ENCODE peak calls at places on chromosomes 1 and 21, in six cellular contexts. K is GM12865, N is colonic mucosa, G is endothelial cell, T is right lobe of liver, V is lung. R is an unnamed sample.

GRCh38 chr1:92461364-92462097 is 25.2 kb downstream of the GFI1 start:
- DNase-seq in N (no peak), K (peak), V (no peak), G (no peak), T (no peak), R (no peak)

GRCh38 chr1:185317886-185318310 is 855 bp upstream of the IVNS1ABP start:
- DNase-seq in N (peak), K (peak), G (no peak), V (peak), T (peak), R (peak)

GRCh38 chr1:108503062-108503740 is 53.1 kb downstream of the NBPF6 start:
- DNase-seq in T (no peak), N (no peak), G (no peak), V (no peak), K (no peak), R (no peak)

GRCh38 chr1:44733365-44733764 is 2.4 kb upstream of the RNU5D-1 start:
- DNase-seq in T (no peak), K (no peak), V (no peak), G (no peak), N (no peak), R (no peak)

GRCh38 chr1:34266127-34266951 is 89.6 kb downstream of the C1orf94 start:
- DNase-seq in V (no peak), G (peak), N (no peak), K (no peak), T (no peak), R (no peak)

GRCh38 chr1:204103121-204103741 is 30.3 kb downstream of the SOX13 start:
- DNase-seq in G (no peak), T (no peak), K (no peak), N (no peak), V (no peak), R (no peak)

GRCh38 chr1:3333903-3334302 is 120.6 kb upstream of the ARHGEF16 start:
- DNase-seq in K (no peak), T (no peak), N (no peak), G (no peak), V (no peak), R (no peak)

GRCh38 chr21:45765375-45765774 is 121.8 kb downstream of the PCBP3 start:
- DNase-seq in K (no peak), V (no peak), T (no peak), G (no peak), N (no peak), R (no peak)

GRCh38 chr1:32204943-32205361 is 519 bp upstream of the IQCC start:
- DNase-seq in G (no peak), V (no peak), T (no peak), N (peak), K (no peak), R (no peak)

GRCh38 chr21:38244885-38245869 is 11.6 kb upstream of the KCNJ15 start:
- DNase-seq in K (peak), T (no peak), N (no peak), G (no peak), V (no peak), R (no peak)

GRCh38 chr1:186404454-186405051 is 28.9 kb downstream of the ODR4 start:
- DNase-seq in G (no peak), K (peak), T (no peak), N (no peak), V (no peak), R (no peak)

GRCh38 chr1:233844275-233844674 is 60.2 kb upstream of the SLC35F3 start:
- DNase-seq in K (no peak), V (no peak), G (no peak), N (no peak), T (no peak), R (no peak)

GRCh38 chr21:29568020-29568419 is 269.3 kb downstream of the BACH1 start:
- DNase-seq in G (no peak), N (no peak), V (no peak), T (no peak), K (no peak), R (no peak)

GRCh38 chr1:21020151-21020550 is 156.5 kb downstream of the EIF4G3 start:
- DNase-seq in G (no peak), N (no peak), T (no peak), V (no peak), K (no peak), R (no peak)

GRCh38 chr21:14405225-14405624 is 22.3 kb upstream of the HSPA13 start:
- DNase-seq in G (no peak), N (no peak), K (no peak), T (no peak), V (no peak), R (no peak)

GRCh38 chr1:66242646-66243547 is 291.1 kb upstream of the SGIP1 start:
- DNase-seq in V (peak), K (peak), T (peak), G (peak), N (peak), R (peak)

GRCh38 chr1:92790081-92790480 is 5.2 kb upstream of the EVI5 start:
- DNase-seq in T (no peak), N (no peak), K (no peak), V (no peak), G (no peak), R (no peak)

GRCh38 chr1:107572674-107573205 is 392.2 kb downstream of the VAV3 start:
- DNase-seq in T (no peak), V (no peak), K (no peak), N (no peak), G (no peak), R (no peak)

GRCh38 chr1:197180252-197180878 is 33.9 kb upstream of the ASPM start:
- DNase-seq in T (no peak), K (peak), G (no peak), N (no peak), V (no peak), R (no peak)

GRCh38 chr1:117780981-117781475 is 148.4 kb downstream of the GDAP2 start:
- DNase-seq in V (no peak), G (no peak), N (no peak), T (no peak), K (no peak), R (no peak)

GRCh38 chr1:209199822-209200221 is 383.7 kb upstream of the CAMK1G start:
- DNase-seq in K (peak), T (no peak), V (no peak), G (no peak), N (no peak), R (no peak)

GRCh38 chr1:228014235-228014930 is 7.6 kb downstream of the WNT3A start:
- DNase-seq in V (no peak), N (no peak), K (no peak), T (peak), G (no peak), R (peak)

GRCh38 chr1:32898056-32898455 is 3.1 kb downstream of the TMEM54 start:
- DNase-seq in V (no peak), K (no peak), G (no peak), T (no peak), N (no peak), R (no peak)

GRCh38 chr1:57424231-57425027 is 569 bp upstream of the DAB1 start:
- DNase-seq in G (peak), N (no peak), K (no peak), V (no peak), T (peak), R (peak)

GRCh38 chr1:204920967-204921366 is 50.3 kb downstream of the NFASC start:
- DNase-seq in N (peak), V (no peak), K (no peak), T (peak), G (no peak), R (no peak)

GRCh38 chr1:183877321-183877720 is 72.4 kb downstream of the RGL1 start:
- DNase-seq in N (no peak), K (no peak), T (no peak), V (peak), G (no peak), R (peak)

GRCh38 chr1:59074574-59074973 is 222.3 kb upstream of the FGGY start:
- DNase-seq in N (no peak), G (no peak), T (no peak), K (no peak), V (no peak), R (no peak)

GRCh38 chr1:239732770-239733169 is 346.4 kb downstream of the CHRM3 start:
- DNase-seq in G (no peak), K (no peak), N (no peak), T (no peak), V (no peak), R (no peak)

GRCh38 chr21:18228060-18228739 is 16.4 kb upstream of the CHODL start:
- DNase-seq in T (no peak), V (no peak), G (no peak), K (no peak), N (no peak), R (no peak)

GRCh38 chr1:27009601-27010197 is 3.0 kb downstream of the TENT5B start:
- DNase-seq in V (no peak), N (peak), G (no peak), K (no peak), T (no peak), R (peak)

GRCh38 chr1:56574794-56575193 is 4.6 kb downstream of the PLPP3 start:
- DNase-seq in V (no peak), T (no peak), K (no peak), N (no peak), G (no peak), R (no peak)

GRCh38 chr1:6140413-6140812 is 39.7 kb downstream of the CHD5 start:
- DNase-seq in G (no peak), K (no peak), N (no peak), T (peak), V (no peak), R (no peak)

GRCh38 chr1:111436726-111437125 is 9.2 kb upstream of the OVGP1 start:
- DNase-seq in T (no peak), V (no peak), G (no peak), K (no peak), N (no peak), R (no peak)

GRCh38 chr1:58746182-58746581 is 37.7 kb downstream of the JUN start:
- DNase-seq in K (no peak), G (no peak), V (no peak), T (no peak), N (no peak), R (no peak)

GRCh38 chr1:195394567-195394966 is 1213.7 kb downstream of the KCNT2 start:
- DNase-seq in G (no peak), T (no peak), K (no peak), N (no peak), V (no peak), R (no peak)

GRCh38 chr1:231334079-231334666 is 3.5 kb downstream of the EXOC8 start:
- DNase-seq in K (peak), N (no peak), T (no peak), V (no peak), G (no peak), R (no peak)

GRCh38 chr1:177334856-177335255 is 164.1 kb downstream of the BRINP2 start:
- DNase-seq in V (no peak), K (no peak), T (no peak), N (no peak), G (no peak), R (no peak)

GRCh38 chr1:177329871-177330270 is 159.1 kb downstream of the BRINP2 start:
- DNase-seq in V (no peak), K (no peak), G (no peak), T (no peak), N (no peak), R (no peak)

GRCh38 chr1:177338376-177338775 is 167.6 kb downstream of the BRINP2 start:
- DNase-seq in T (no peak), G (no peak), V (no peak), K (no peak), N (no peak), R (no peak)

DNA sequence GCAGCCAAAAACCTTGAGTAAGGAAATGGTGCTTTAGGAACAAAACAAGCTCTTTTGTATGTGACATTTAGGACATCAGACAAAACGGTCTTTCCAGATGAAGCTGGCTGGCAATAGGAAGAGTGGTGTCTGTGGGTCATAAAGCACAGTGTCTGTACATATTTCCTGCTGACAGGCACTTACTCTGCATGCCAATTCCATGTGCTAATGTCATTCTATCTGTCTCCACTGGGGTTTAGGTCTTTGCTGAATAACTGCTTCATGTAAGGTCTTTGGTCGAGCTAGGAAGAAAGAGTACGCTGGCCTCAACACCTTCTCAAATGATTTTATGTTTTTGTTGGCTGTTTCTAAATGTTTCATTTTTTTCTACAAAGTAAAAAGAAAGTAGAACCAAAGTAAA is 163.5 kb downstream of the BRINP2 start:
- DNase-seq in V (no peak), T (no peak), G (no peak), N (no peak), K (no peak), R (no peak)
- TF ChIP-seq CTCF in V (no peak), T (no peak), G (no peak), N (no peak), K (no peak), R (peak)

GRCh38 chr1:145695781-145696629 is 11.2 kb downstream of the PDZK1 start:
- DNase-seq in G (no peak), T (no peak), K (no peak), V (no peak), N (no peak), R (no peak)
- TF ChIP-seq CTCF in G (no peak), T (no peak), K (no peak), V (no peak), N (no peak), R (no peak)

DNA sequence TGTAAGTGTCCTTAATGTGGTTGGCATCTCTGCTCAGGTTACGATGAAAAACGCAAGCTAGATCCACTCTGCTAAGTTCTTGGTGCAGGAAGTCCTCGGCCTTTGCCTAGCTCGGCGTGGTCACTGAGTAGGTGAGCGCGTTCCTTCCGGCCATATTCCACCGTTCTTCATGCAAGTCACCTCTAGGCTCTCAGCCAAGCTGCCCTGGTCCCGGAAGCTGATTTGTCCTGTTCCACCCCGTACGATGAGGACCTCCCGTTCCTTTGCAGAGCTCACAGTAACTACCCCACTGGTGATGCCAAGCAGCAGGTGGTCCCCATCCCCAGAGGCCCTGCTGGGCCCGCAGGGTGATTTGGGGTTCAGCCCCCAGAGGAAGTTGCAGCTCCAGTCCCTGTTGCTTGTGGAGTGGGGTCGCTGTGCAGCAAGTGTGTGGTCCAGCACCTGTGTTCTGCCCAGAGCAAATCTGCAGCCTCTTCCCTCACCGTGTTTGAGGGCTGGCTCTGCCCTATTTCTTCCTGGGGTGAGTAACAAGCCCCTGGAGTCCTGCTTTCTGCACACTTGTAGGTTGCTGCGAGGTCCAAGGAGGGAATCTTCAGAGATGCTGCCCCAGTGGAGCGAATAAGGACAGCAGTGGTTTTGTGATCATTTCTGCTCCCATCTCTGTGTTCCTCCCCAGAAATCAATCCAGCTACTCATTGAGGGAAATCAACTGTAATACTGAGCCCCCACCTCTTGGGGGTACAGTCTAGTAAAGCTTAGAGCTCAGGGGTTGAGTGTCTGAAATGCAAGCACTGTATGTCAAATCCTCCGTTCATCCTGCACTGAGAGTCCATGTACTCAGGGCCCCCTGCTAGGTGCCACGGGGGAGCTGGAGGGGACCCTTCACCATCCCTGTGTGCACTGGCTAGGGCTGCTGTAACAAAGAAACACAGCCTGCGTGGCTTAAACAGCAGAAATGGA is 2.3 kb downstream of the UMODL1 start:
- DNase-seq in T (no peak), V (no peak), N (no peak), K (peak), G (no peak), R (no peak)
- TF ChIP-seq CTCF in T (no peak), V (no peak), N (no peak), K (no peak), G (no peak), R (no peak)

DNA sequence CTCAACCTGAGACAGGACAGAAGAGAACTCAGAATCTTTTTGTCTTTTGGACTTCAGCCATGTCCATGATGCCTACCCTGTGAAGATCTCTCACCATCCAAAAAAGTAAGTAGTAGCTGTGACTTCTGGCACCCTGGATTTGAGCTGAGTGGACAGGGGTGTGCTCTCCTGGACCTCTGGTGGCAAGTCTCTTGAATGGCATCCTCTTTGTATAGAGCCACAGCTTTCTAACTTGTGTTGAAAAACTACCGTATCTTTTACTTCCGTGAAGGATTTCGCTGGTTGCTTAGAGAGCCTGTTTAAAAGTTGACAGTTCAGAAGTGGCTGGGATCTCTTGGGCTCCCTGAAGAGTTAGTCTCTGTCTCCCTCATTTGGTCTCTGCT is 1.8 kb downstream of the MFN2 start:
- DNase-seq in N (no peak), T (no peak), K (peak), V (no peak), G (no peak), R (no peak)
- TF ChIP-seq CTCF in N (no peak), T (peak), K (peak), V (no peak), G (no peak), R (peak)

GRCh38 chr1:226438007-226438406 is 30.1 kb upstream of the PARP1 start:
- DNase-seq in V (no peak), N (no peak), T (no peak), K (no peak), G (no peak), R (no peak)
- TF ChIP-seq CTCF in V (no peak), N (no peak), T (peak), K (peak), G (peak), R (peak)

GRCh38 chr1:153615406-153615805 is 719 bp downstream of the S100A14 start:
- DNase-seq in V (no peak), N (no peak), T (peak), G (no peak), K (no peak), R (no peak)

GRCh38 chr1:153616885-153617428 is 832 bp upstream of the S100A14 start:
- DNase-seq in T (peak), N (no peak), V (peak), G (no peak), K (no peak), R (peak)

GRCh38 chr1:153619171-153619570 is 3.0 kb upstream of the S100A14 start:
- DNase-seq in G (no peak), T (peak), K (no peak), N (no peak), V (no peak), R (no peak)

GRCh38 chr1:153616144-153616884 is at the start of gene S100A14:
- DNase-seq in G (no peak), N (peak), T (peak), V (peak), K (no peak), R (no peak)

GRCh38 chr1:153617677-153618076 is 1.6 kb upstream of the S100A14 start:
- DNase-seq in N (peak), G (peak), V (peak), K (no peak), T (peak), R (peak)
- TF ChIP-seq CTCF in N (peak), G (no peak), V (peak), K (no peak), T (peak), R (peak)

DNA sequence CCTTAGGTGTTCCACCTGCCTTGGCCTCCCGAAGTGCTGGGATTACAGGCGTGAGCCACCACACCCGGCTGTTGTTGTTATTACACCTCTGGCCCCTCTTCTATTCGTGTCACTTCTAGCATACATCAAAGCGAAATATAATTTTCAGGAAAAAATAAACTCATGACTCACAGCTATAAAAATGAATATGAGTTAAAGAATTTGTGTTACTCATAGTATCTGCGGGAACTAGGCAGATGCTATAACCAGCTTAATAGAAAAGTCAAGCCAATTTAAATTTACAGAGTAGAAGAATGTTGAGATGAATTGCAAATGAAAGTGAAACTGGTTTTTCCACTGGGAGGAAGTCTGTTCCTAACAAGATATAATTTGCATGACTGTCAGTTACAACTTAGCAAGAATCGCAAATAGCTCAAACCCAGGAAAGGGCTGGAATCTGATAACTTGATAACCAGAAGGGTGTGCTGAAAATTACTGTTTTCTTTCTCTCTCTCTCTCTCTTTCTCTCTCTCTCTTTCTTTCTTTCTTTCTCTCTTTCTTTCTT is 11.2 kb downstream of the OR2W3 start:
- DNase-seq in T (no peak), K (no peak), N (no peak), G (no peak), V (no peak), R (no peak)
- TF ChIP-seq CTCF in T (no peak), K (no peak), N (no peak), G (no peak), V (no peak), R (no peak)

GRCh38 chr1:9914603-9914937 is 4.5 kb upstream of the CTNNBIP1 start:
- DNase-seq in G (no peak), N (no peak), V (no peak), K (no peak), T (no peak), R (no peak)
- TF ChIP-seq CTCF in G (no peak), N (no peak), V (no peak), K (no peak), T (no peak), R (no peak)

GRCh38 chr1:104878203-104878911 is 1128.7 kb downstream of the AMY1C start:
- DNase-seq in G (peak), V (no peak), N (no peak), T (no peak), K (peak), R (no peak)
- TF ChIP-seq CTCF in G (peak), V (no peak), N (no peak), T (no peak), K (no peak), R (no peak)